ENCODE peak calls at places on chromosome 19, in seven cellular contexts. One of them, this sample, is unnamed.

GRCh38 chr19:38686530-38686888 is 39.1 kb downstream of the ACTN4 start:
- DNase-seq in IMR-90: no peak
- DNase-seq in pancreas: peak; percentile 49
- DNase-seq in astrocyte: no peak
- DNase-seq in HepG2: no peak
- DNase-seq in heart right ventricle: no peak
- DNase-seq in bronchial epithelial cell: no peak
- DNase-seq in this sample: no peak

GRCh38 chr19:44847144-44848035 is 1.3 kb downstream of the NECTIN2 start:
- DNase-seq in heart right ventricle: peak; percentile 74
- DNase-seq in astrocyte: peak; percentile 39
- DNase-seq in bronchial epithelial cell: peak; percentile 55
- DNase-seq in pancreas: peak; percentile 86
- DNase-seq in IMR-90: peak; percentile 58
- DNase-seq in HepG2: peak; percentile 42
- DNase-seq in this sample: no peak

GRCh38 chr19:56727731-56728130 is 56.2 kb upstream of the ZNF835 start:
- DNase-seq in astrocyte: no peak
- DNase-seq in heart right ventricle: no peak
- DNase-seq in pancreas: no peak
- DNase-seq in IMR-90: no peak
- DNase-seq in HepG2: no peak
- DNase-seq in bronchial epithelial cell: no peak
- DNase-seq in this sample: no peak

GRCh38 chr19:2488942-2489731 is 13.2 kb downstream of the GADD45B start:
- DNase-seq in HepG2: no peak
- DNase-seq in IMR-90: no peak
- DNase-seq in pancreas: peak; percentile 88
- DNase-seq in astrocyte: no peak
- DNase-seq in bronchial epithelial cell: no peak
- DNase-seq in heart right ventricle: peak; percentile 73
- DNase-seq in this sample: no peak

GRCh38 chr19:29711584-29712132 is 3.4 kb downstream of the C19orf12 start:
- DNase-seq in HepG2: no peak
- DNase-seq in IMR-90: no peak
- DNase-seq in pancreas: no peak
- DNase-seq in bronchial epithelial cell: no peak
- DNase-seq in heart right ventricle: no peak
- DNase-seq in astrocyte: no peak
- DNase-seq in this sample: no peak

GRCh38 chr19:33558846-33559245 is 37.3 kb upstream of the PEPD start:
- DNase-seq in IMR-90: no peak
- DNase-seq in HepG2: no peak
- DNase-seq in heart right ventricle: no peak
- DNase-seq in astrocyte: no peak
- DNase-seq in bronchial epithelial cell: peak; percentile 14
- DNase-seq in pancreas: peak; percentile 25
- DNase-seq in this sample: no peak

GRCh38 chr19:11378319-11379189 is 4.1 kb downstream of the SWSAP1 start:
- DNase-seq in astrocyte: peak; percentile 77
- DNase-seq in bronchial epithelial cell: peak; percentile 86
- DNase-seq in IMR-90: peak; percentile 89
- DNase-seq in HepG2: peak; percentile 48
- DNase-seq in pancreas: peak; percentile 69
- DNase-seq in heart right ventricle: peak; percentile 56
- DNase-seq in this sample: no peak

GRCh38 chr19:48102870-48103751 is 7.5 kb downstream of the PLA2G4C start:
- DNase-seq in pancreas: no peak
- DNase-seq in astrocyte: peak; percentile 59
- DNase-seq in IMR-90: peak; percentile 49
- DNase-seq in HepG2: peak; percentile 53
- DNase-seq in heart right ventricle: no peak
- DNase-seq in bronchial epithelial cell: peak; percentile 54
- DNase-seq in this sample: no peak

GRCh38 chr19:35262101-35262761 is 6.5 kb upstream of the USF2 start:
- DNase-seq in IMR-90: no peak
- DNase-seq in pancreas: peak; percentile 54
- DNase-seq in astrocyte: no peak
- DNase-seq in HepG2: no peak
- DNase-seq in bronchial epithelial cell: no peak
- DNase-seq in heart right ventricle: no peak
- DNase-seq in this sample: no peak

DNA sequence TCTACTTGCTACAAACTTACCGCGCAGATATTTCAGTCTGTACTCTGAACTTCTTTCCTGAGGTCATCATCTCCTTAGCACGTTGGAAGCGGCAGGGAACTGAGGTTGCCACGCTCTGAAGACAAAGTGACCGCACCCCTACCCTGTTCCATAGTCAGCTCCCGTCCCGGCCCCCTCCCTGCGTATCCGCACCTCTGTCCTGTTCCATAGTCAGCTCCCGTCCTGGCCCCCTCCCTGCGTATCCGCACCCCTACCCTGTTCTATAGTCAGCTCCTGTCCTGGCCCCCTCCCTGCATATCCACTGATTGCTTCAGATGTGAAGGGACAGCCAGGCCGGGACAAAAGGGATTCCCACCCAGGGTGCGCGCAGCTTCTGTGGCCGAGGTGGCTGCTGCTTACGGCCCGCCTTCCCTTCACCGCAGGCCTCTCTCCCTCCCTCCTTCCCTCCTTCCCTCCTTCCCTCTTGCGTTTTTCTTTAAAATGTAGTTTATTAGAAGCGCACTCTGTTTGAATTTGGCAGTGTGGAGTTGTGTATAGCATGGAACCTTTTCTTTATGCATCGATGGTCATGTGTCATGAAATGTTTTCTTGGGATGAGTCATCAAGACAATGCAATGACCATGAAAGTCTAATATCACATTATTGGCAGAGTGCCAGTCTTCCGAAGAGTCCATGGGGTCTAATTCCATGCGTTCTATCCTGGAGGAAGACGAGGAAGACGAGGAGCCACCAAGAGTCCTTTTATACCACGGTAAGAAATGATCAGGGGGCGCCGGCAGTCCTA is 21.9 kb upstream of the NDUFS7 start:
- DNase-seq in HepG2: no peak
- DNase-seq in IMR-90: peak; percentile 78
- DNase-seq in heart right ventricle: no peak
- DNase-seq in bronchial epithelial cell: peak; percentile 29
- DNase-seq in astrocyte: peak; percentile 84
- DNase-seq in pancreas: no peak
- DNase-seq in this sample: no peak
- H3K36me3 ChIP-seq in HepG2: peaks cover 37% of the 10 kb centered on the region
- H3K36me3 ChIP-seq in IMR-90: peaks cover 48% of the 10 kb centered on the region
- H3K36me3 ChIP-seq in heart right ventricle: peaks cover 13% of the 10 kb centered on the region
- H3K36me3 ChIP-seq in bronchial epithelial cell: peaks cover 21% of the 10 kb centered on the region
- H3K36me3 ChIP-seq in astrocyte: peaks cover 27% of the 10 kb centered on the region
- H3K36me3 ChIP-seq in pancreas: no peaks in the 10 kb centered on the region
- H3K36me3 ChIP-seq in this sample: peaks cover 32% of the 10 kb centered on the region

GRCh38 chr19:53994811-53995210 is 3.4 kb downstream of the CACNG6 start:
- DNase-seq in astrocyte: no peak
- DNase-seq in IMR-90: peak; percentile 32
- DNase-seq in heart right ventricle: no peak
- DNase-seq in HepG2: no peak
- DNase-seq in pancreas: no peak
- DNase-seq in bronchial epithelial cell: peak; percentile 41
- DNase-seq in this sample: no peak
- H3K27me3 ChIP-seq in astrocyte: peaks cover 31% of the 10 kb centered on the region
- H3K27me3 ChIP-seq in IMR-90: peaks cover 31% of the 10 kb centered on the region
- H3K27me3 ChIP-seq in heart right ventricle: peaks cover 10% of the 10 kb centered on the region
- H3K27me3 ChIP-seq in HepG2: peaks cover 8% of the 10 kb centered on the region
- H3K27me3 ChIP-seq in pancreas: no peaks in the 10 kb centered on the region
- H3K27me3 ChIP-seq in bronchial epithelial cell: peaks cover 13% of the 10 kb centered on the region
- H3K27me3 ChIP-seq in this sample: peaks cover 16% of the 10 kb centered on the region

GRCh38 chr19:43652546-43652874 is 12.9 kb upstream of the CADM4 start:
- DNase-seq in bronchial epithelial cell: no peak
- DNase-seq in astrocyte: no peak
- DNase-seq in HepG2: no peak
- DNase-seq in heart right ventricle: no peak
- DNase-seq in IMR-90: no peak
- DNase-seq in pancreas: no peak
- DNase-seq in this sample: no peak
- H3K36me3 ChIP-seq in bronchial epithelial cell: peaks cover 7% of the 10 kb centered on the region
- H3K36me3 ChIP-seq in astrocyte: peaks cover 58% of the 10 kb centered on the region
- H3K36me3 ChIP-seq in HepG2: no peaks in the 10 kb centered on the region
- H3K36me3 ChIP-seq in heart right ventricle: no peaks in the 10 kb centered on the region
- H3K36me3 ChIP-seq in IMR-90: peaks cover 58% of the 10 kb centered on the region
- H3K36me3 ChIP-seq in pancreas: no peaks in the 10 kb centered on the region
- H3K36me3 ChIP-seq in this sample: peaks cover 33% of the 10 kb centered on the region

GRCh38 chr19:17790059-17790780 is 4.7 kb upstream of the B3GNT3 start:
- DNase-seq in HepG2: no peak
- DNase-seq in astrocyte: no peak
- DNase-seq in bronchial epithelial cell: no peak
- DNase-seq in pancreas: no peak
- DNase-seq in IMR-90: no peak
- DNase-seq in heart right ventricle: no peak
- DNase-seq in this sample: no peak
- H3K27me3 ChIP-seq in HepG2: no peaks in the 10 kb centered on the region
- H3K27me3 ChIP-seq in astrocyte: peaks cover 21% of the 10 kb centered on the region
- H3K27me3 ChIP-seq in bronchial epithelial cell: no peaks in the 10 kb centered on the region
- H3K27me3 ChIP-seq in pancreas: no peaks in the 10 kb centered on the region
- H3K27me3 ChIP-seq in IMR-90: peaks cover 29% of the 10 kb centered on the region
- H3K27me3 ChIP-seq in heart right ventricle: no peaks in the 10 kb centered on the region
- H3K27me3 ChIP-seq in this sample: peaks cover 8% of the 10 kb centered on the region

GRCh38 chr19:618247-618619 is 15.1 kb downstream of the POLRMT start:
- DNase-seq in bronchial epithelial cell: no peak
- DNase-seq in astrocyte: no peak
- DNase-seq in HepG2: no peak
- DNase-seq in pancreas: no peak
- DNase-seq in IMR-90: no peak
- DNase-seq in heart right ventricle: no peak
- DNase-seq in this sample: no peak
- H3K36me3 ChIP-seq in bronchial epithelial cell: peaks cover 14% of the 10 kb centered on the region
- H3K36me3 ChIP-seq in astrocyte: no peaks in the 10 kb centered on the region
- H3K36me3 ChIP-seq in HepG2: peaks cover 25% of the 10 kb centered on the region
- H3K36me3 ChIP-seq in pancreas: peaks cover 2% of the 10 kb centered on the region
- H3K36me3 ChIP-seq in IMR-90: peaks cover 38% of the 10 kb centered on the region
- H3K36me3 ChIP-seq in heart right ventricle: peaks cover 20% of the 10 kb centered on the region
- H3K36me3 ChIP-seq in this sample: peaks cover 21% of the 10 kb centered on the region

DNA sequence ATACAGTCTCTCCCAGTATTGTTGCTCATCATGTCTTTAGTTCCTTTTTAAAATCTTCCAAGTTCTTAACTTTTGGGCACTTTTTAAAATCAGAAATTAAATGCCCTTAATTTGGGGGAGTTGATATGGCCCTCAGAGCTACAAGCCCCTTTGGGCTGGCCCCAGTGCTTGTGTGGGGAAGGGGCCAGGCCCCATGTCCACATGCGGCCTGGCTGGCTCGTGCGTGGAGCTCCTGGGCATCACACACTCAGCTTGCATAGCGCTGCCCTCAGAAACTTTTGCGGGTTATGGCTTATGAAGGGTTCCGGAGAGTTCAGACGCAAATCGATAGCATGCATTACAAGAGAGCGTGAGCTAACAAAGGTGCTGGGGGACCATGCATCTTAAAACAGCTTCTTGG is 185.6 kb upstream of the TSHZ3 start:
- DNase-seq in IMR-90: no peak
- DNase-seq in astrocyte: no peak
- DNase-seq in bronchial epithelial cell: no peak
- DNase-seq in HepG2: no peak
- DNase-seq in pancreas: no peak
- DNase-seq in heart right ventricle: no peak
- DNase-seq in this sample: no peak
- H3K27me3 ChIP-seq in IMR-90: no peaks in the 10 kb centered on the region
- H3K27me3 ChIP-seq in astrocyte: no peaks in the 10 kb centered on the region
- H3K27me3 ChIP-seq in bronchial epithelial cell: no peaks in the 10 kb centered on the region
- H3K27me3 ChIP-seq in HepG2: no peaks in the 10 kb centered on the region
- H3K27me3 ChIP-seq in pancreas: no peaks in the 10 kb centered on the region
- H3K27me3 ChIP-seq in heart right ventricle: no peaks in the 10 kb centered on the region
- H3K27me3 ChIP-seq in this sample: no peaks in the 10 kb centered on the region

DNA sequence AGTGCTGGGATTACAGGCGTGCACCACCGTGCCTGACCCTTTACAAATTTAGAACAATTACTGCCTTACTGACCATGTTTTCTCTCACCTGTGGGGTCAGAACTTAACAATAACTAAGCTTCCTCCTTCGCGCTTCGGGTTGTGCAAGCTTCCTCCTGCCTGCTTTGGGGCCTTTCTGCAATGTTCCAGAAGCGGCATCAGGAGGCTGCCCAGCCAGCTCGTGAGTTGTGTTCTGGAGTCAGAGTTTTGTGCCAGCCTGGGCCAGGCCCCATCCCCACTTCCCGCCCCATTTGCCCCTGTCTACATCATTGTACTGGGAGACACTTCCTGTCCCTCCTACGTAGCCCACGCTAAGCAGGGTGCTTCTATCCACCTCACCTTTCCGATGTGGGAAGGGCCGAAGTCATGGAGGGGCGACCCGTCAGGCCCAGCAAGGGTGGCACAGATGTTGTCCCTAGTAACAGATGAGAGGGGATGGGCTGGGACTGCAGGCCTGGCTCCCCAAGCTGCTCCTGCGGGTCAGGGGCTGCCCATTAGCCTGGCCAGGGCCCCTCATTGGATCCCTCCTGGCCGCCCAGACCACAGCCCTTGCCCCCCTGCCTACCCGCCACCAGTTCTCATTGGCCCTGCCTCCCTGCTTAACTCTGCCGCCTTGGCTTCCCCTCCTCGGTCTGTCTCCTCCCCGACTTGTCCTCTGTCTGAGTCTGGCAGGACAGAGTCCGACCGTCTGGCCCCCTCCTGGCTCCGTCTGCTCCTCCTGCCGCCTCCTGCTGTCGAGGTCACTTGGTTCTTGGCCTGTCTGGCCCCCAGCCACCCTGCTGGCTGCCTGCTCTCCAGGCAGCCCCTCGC is 13.5 kb downstream of the UHRF1 start:
- DNase-seq in bronchial epithelial cell: no peak
- DNase-seq in IMR-90: no peak
- DNase-seq in pancreas: no peak
- DNase-seq in HepG2: no peak
- DNase-seq in heart right ventricle: no peak
- DNase-seq in astrocyte: no peak
- DNase-seq in this sample: no peak
- H3K36me3 ChIP-seq in bronchial epithelial cell: peaks cover 1% of the 10 kb centered on the region
- H3K36me3 ChIP-seq in IMR-90: no peaks in the 10 kb centered on the region
- H3K36me3 ChIP-seq in pancreas: no peaks in the 10 kb centered on the region
- H3K36me3 ChIP-seq in HepG2: peaks cover 13% of the 10 kb centered on the region
- H3K36me3 ChIP-seq in heart right ventricle: no peaks in the 10 kb centered on the region
- H3K36me3 ChIP-seq in astrocyte: peaks cover 7% of the 10 kb centered on the region
- H3K36me3 ChIP-seq in this sample: peaks cover 1% of the 10 kb centered on the region

This sample was measured in BJ.